ENCODE peak calls at places on chromosomes 2 and 18, in seven cellular contexts. M, H, D, T, K, I and C are unnamed samples.

GRCh38 chr2:119407430-119408220 is 24.0 kb upstream of the TMEM37 start:
- DNase-seq in M (peak; percentile 63), H (peak; percentile 43), D (peak; percentile 76), T (peak; percentile 74), K (peak; percentile 27), I (peak; percentile 71), C (no peak)

GRCh38 chr2:7904319-7904718 is 777.5 kb upstream of the ID2 start:
- DNase-seq in M (no peak), H (no peak), D (no peak), T (no peak), K (no peak), I (no peak), C (no peak)

GRCh38 chr18:55265916-55266488 is 306.7 kb upstream of the CCDC68 start:
- DNase-seq in M (no peak), H (no peak), D (no peak), T (peak; percentile 83), K (peak; percentile 86), I (no peak), C (no peak)

GRCh38 chr18:23884712-23885375 is 129.7 kb upstream of the TTC39C start:
- DNase-seq in M (no peak), H (no peak), D (no peak), T (no peak), K (no peak), I (no peak), C (no peak)

GRCh38 chr2:197628043-197628500 is 47.3 kb downstream of the RFTN2 start:
- DNase-seq in M (no peak), H (peak; percentile 91), D (no peak), T (peak; percentile 70), K (no peak), I (no peak), C (no peak)

GRCh38 chr18:13217971-13218375 is 587 bp upstream of the LDLRAD4 start:
- DNase-seq in M (no peak), H (no peak), D (peak; percentile 52), T (peak; percentile 3), K (no peak), I (peak; percentile 49), C (no peak)

GRCh38 chr2:54479422-54479821 is 23.3 kb downstream of the SPTBN1 start:
- DNase-seq in M (no peak), H (no peak), D (no peak), T (peak; percentile 84), K (no peak), I (no peak), C (no peak)

GRCh38 chr2:25341031-25341727 is 546 bp downstream of the DNMT3A start:
- DNase-seq in M (peak; percentile 51), H (no peak), D (peak; percentile 82), T (no peak), K (no peak), I (no peak), C (peak; percentile 31)

GRCh38 chr2:40292291-40292690 is 159.6 kb downstream of the SLC8A1 start:
- DNase-seq in M (no peak), H (no peak), D (no peak), T (no peak), K (no peak), I (no peak), C (no peak)

GRCh38 chr18:61893304-61893970 is 630 bp upstream of the RNF152 start:
- DNase-seq in M (no peak), H (no peak), D (peak; percentile 59), T (peak; percentile 56), K (peak; percentile 66), I (peak; percentile 59), C (no peak)

GRCh38 chr18:10936211-10937053 is 212.9 kb downstream of the PIEZO2 start:
- DNase-seq in M (peak; percentile 34), H (no peak), D (no peak), T (peak; percentile 7), K (no peak), I (no peak), C (no peak)

GRCh38 chr2:241635756-241636155 is 1.2 kb downstream of the THAP4 start:
- DNase-seq in M (no peak), H (no peak), D (no peak), T (peak; percentile 32), K (no peak), I (no peak), C (no peak)

GRCh38 chr2:201357216-201357615 is at the start of gene FLACC1:
- DNase-seq in M (peak; percentile 56), H (peak; percentile 20), D (no peak), T (peak; percentile 83), K (no peak), I (no peak), C (no peak)

GRCh38 chr2:30502310-30502709 is 55.3 kb downstream of the LCLAT1 start:
- DNase-seq in M (no peak), H (no peak), D (no peak), T (no peak), K (no peak), I (no peak), C (no peak)

GRCh38 chr2:133843091-133843490 is 274.8 kb upstream of the NCKAP5 start:
- DNase-seq in M (no peak), H (no peak), D (no peak), T (peak; percentile 86), K (peak; percentile 48), I (no peak), C (no peak)

GRCh38 chr2:239285071-239285931 is 115.5 kb downstream of the HDAC4 start:
- DNase-seq in M (no peak), H (no peak), D (peak; percentile 66), T (no peak), K (no peak), I (no peak), C (no peak)

GRCh38 chr2:62423883-62424458 is 82.0 kb downstream of the TMEM17 start:
- DNase-seq in M (no peak), H (peak; percentile 63), D (no peak), T (peak; percentile 24), K (no peak), I (no peak), C (no peak)

GRCh38 chr2:224545884-224546644 is 39.1 kb downstream of the CUL3 start:
- DNase-seq in M (no peak), H (no peak), D (peak; percentile 33), T (peak; percentile 72), K (no peak), I (no peak), C (no peak)

GRCh38 chr2:187581125-187581896 is 27.1 kb upstream of the TFPI start:
- DNase-seq in M (peak; percentile 23), H (peak; percentile 5), D (peak; percentile 9), T (peak; percentile 75), K (peak; percentile 35), I (peak; percentile 52), C (no peak)